ENCODE peak calls at places on chromosomes 16 and 17, in nine cellular contexts. Q is K562, N is GM12878, M is A549, D is HL-60, L is HCT116, W is Panc1, Z is HepG2, G is SK-N-SH. I is an unnamed sample.

GRCh38 chr16:12082207-12082606 is 105.7 kb downstream of the SNX29 start:
- DNase-seq in Q (no peak), N (no peak), M (no peak), D (no peak), L (no peak), W (no peak), Z (no peak), G (no peak), I (no peak)

GRCh38 chr16:6195966-6196365 is 1098.4 kb upstream of the EEF2KMT start:
- DNase-seq in Q (no peak), N (no peak), M (no peak), D (no peak), L (no peak), W (no peak), Z (no peak), G (no peak), I (peak)

GRCh38 chr17:64534187-64534586 is 27.4 kb downstream of the CEP95 start:
- DNase-seq in Q (no peak), N (no peak), M (peak), D (no peak), L (no peak), W (no peak), Z (no peak), G (no peak), I (no peak)

GRCh38 chr16:23771027-23771426 is 16.2 kb downstream of the CHP2 start:
- DNase-seq in Q (no peak), N (no peak), M (no peak), D (no peak), L (no peak), W (no peak), Z (no peak), G (no peak), I (no peak)

GRCh38 chr17:34391241-34391640 is 28.2 kb upstream of the CCL1 start:
- DNase-seq in Q (no peak), N (no peak), M (no peak), D (no peak), L (no peak), W (no peak), Z (no peak), G (no peak), I (no peak)

GRCh38 chr17:19728114-19728495 is 11.7 kb upstream of the SLC47A2 start:
- DNase-seq in Q (no peak), N (no peak), M (peak), D (peak), L (no peak), W (no peak), Z (peak), G (peak), I (no peak)

GRCh38 chr17:56681561-56682266 is 88.2 kb downstream of the NOG start:
- DNase-seq in Q (no peak), N (no peak), M (no peak), D (peak), L (peak), W (peak), Z (no peak), G (no peak), I (no peak)

GRCh38 chr17:61583242-61583641 is 7.8 kb downstream of the NACA2 start:
- DNase-seq in Q (peak), N (no peak), M (peak), D (peak), L (peak), W (no peak), Z (peak), G (peak), I (peak)

GRCh38 chr17:56795098-56795497 is 38.6 kb downstream of the C17orf67 start:
- DNase-seq in Q (no peak), N (no peak), M (no peak), D (no peak), L (no peak), W (no peak), Z (no peak), G (no peak), I (no peak)

GRCh38 chr17:352421-353212 is at the start of gene RPH3AL:
- DNase-seq in Q (no peak), N (no peak), M (peak), D (no peak), L (peak), W (no peak), Z (peak), G (no peak), I (peak)

GRCh38 chr17:18035704-18036103 is 3.3 kb downstream of the ATPAF2 start:
- DNase-seq in Q (no peak), N (no peak), M (no peak), D (no peak), L (no peak), W (no peak), Z (no peak), G (no peak), I (no peak)

GRCh38 chr16:31876955-31877828 is 3.6 kb downstream of the ZNF267 start:
- DNase-seq in Q (no peak), N (peak), M (peak), D (no peak), L (no peak), W (peak), Z (peak), G (no peak), I (no peak)

GRCh38 chr17:31509095-31509804 is 117.8 kb downstream of the RAB11FIP4 start:
- DNase-seq in Q (no peak), N (no peak), M (no peak), D (no peak), L (no peak), W (no peak), Z (no peak), G (no peak), I (no peak)

GRCh38 chr16:73546351-73546845 is 498.5 kb upstream of the ZFHX3 start:
- DNase-seq in Q (no peak), N (no peak), M (no peak), D (no peak), L (no peak), W (no peak), Z (no peak), G (peak), I (peak)

GRCh38 chr17:81583589-81584337 is 31.6 kb upstream of the FAAP100 start:
- DNase-seq in Q (no peak), N (no peak), M (peak), D (no peak), L (no peak), W (no peak), Z (peak), G (no peak), I (no peak)

GRCh38 chr16:84608281-84608680 is 9.6 kb downstream of the COTL1 start:
- DNase-seq in Q (no peak), N (no peak), M (no peak), D (peak), L (no peak), W (no peak), Z (no peak), G (no peak), I (no peak)

GRCh38 chr17:75475144-75475835 is 18.9 kb downstream of the TMEM94 start:
- DNase-seq in Q (no peak), N (no peak), M (no peak), D (no peak), L (no peak), W (no peak), Z (no peak), G (no peak), I (no peak)

GRCh38 chr17:38604479-38605229 is 1.1 kb downstream of the SRCIN1 start:
- DNase-seq in Q (peak), N (no peak), M (peak), D (no peak), L (no peak), W (no peak), Z (peak), G (peak), I (peak)
- TF ChIP-seq CTCF in Q (peak), N (peak), M (peak), D (no peak), L (peak), W (no peak), Z (peak), G (peak), I (peak)

GRCh38 chr17:29124135-29124930 is 55.9 kb downstream of the MYO18A start:
- DNase-seq in Q (peak), N (no peak), M (peak), D (no peak), L (no peak), W (no peak), Z (peak), G (peak), I (peak)

GRCh38 chr17:29120439-29120838 is 59.8 kb downstream of the MYO18A start:
- DNase-seq in Q (no peak), N (no peak), M (no peak), D (no peak), L (no peak), W (no peak), Z (no peak), G (no peak), I (no peak)

GRCh38 chr17:29119265-29119664 is 60.9 kb downstream of the MYO18A start:
- DNase-seq in Q (no peak), N (no peak), M (no peak), D (no peak), L (no peak), W (no peak), Z (no peak), G (no peak), I (no peak)

GRCh38 chr17:29123111-29123510 is 57.1 kb downstream of the MYO18A start:
- DNase-seq in Q (no peak), N (no peak), M (no peak), D (no peak), L (no peak), W (no peak), Z (no peak), G (no peak), I (no peak)

DNA sequence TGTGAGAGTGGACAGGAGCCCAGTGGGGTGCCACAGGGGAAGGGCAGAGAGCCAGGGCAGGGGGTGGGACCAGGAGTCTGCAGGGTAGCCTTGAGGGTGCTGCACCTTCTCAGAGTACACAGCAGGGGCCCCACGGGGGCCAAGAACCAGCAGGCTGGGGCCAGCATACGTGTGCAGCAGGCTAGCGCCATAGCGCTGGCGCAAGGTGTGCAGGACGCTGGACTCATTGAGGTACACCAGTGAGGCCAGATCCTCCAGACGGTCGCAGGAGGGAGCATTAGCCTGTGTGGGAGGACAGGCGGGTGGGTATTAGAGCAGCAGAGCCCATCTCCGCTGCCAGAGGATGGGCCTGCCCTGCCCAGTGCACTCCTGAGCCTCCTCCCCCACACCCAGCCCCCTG is 58.8 kb downstream of the MYO18A start:
- DNase-seq in Q (no peak), N (no peak), M (no peak), D (no peak), L (no peak), W (no peak), Z (no peak), G (no peak), I (no peak)
- H3K27ac ChIP-seq in Q (no peak), N (no peak), M (no peak), D (no peak), L (no peak), W (no peak), Z (no peak), G (no peak), I (no peak)

GRCh38 chr17:68763551-68763950 is 162.4 kb upstream of the FAM20A start:
- DNase-seq in Q (no peak), N (no peak), M (no peak), D (no peak), L (no peak), W (no peak), Z (no peak), G (no peak), I (no peak)
- TF ChIP-seq REST in Q (no peak), N (no peak), M (no peak), D (no peak), L (no peak), W (no peak), Z (no peak), G (no peak), I (no peak)

DNA sequence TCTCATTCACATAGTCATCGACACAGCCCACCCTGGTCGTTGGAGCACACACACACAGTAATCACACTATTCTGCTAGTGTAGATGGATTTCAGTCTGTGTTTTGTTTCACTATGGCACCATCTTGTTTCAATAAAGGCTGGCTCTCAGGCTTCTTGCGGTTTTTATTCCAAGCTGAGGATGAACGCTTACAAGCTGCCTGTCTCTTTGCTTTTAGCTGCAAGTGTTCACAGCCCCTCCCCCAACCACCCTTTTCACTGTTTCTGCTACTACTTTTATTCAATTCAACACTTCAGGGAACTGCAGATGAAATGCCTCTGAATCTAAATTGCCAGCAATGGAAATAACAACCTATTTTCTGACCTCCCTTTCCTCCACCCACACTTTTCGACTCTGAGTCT is 140.9 kb upstream of the PMFBP1 start:
- DNase-seq in Q (no peak), N (no peak), M (no peak), D (no peak), L (no peak), W (no peak), Z (no peak), G (no peak), I (peak)
- TF ChIP-seq CTCF in Q (no peak), N (no peak), M (no peak), D (no peak), L (no peak), W (no peak), Z (no peak), G (no peak), I (no peak)

GRCh38 chr17:6853764-6854442 is 22.4 kb upstream of the TEKT1 start:
- DNase-seq in Q (no peak), N (no peak), M (peak), D (no peak), L (peak), W (no peak), Z (peak), G (no peak), I (peak)
- H3K27ac ChIP-seq in Q (no peak), N (peak), M (peak), D (no peak), L (peak), W (no peak), Z (peak), G (no peak), I (peak)

DNA sequence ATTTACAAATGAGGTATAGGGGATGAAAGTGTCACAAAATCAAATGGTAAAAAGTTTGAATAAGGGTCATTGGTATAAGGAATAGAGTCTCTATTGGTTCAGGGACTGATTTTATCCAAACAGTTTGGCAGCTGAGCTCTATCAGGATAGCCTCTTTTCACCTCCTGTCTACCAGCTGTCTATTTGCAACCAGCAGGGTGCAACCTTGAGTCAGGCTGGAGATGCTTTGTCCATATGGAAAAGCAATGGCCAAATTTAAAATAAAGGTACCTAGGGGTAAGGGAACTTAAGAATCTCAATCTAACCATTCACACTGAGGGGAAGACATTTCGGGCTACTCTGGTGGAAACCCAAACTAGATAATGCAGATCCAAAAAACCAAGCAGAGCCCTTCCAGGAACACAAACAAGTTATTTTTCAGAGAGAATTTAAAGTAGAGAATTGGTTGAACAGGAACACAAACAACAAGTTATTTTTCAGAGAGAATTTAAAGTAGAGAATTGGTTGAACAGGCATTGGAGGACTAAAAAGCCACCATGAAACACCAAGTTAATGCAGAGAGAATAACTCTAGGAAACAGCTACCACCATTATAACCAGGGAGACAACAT is 12.6 kb upstream of the CA10 start:
- DNase-seq in Q (no peak), N (no peak), M (peak), D (no peak), L (no peak), W (no peak), Z (peak), G (peak), I (peak)
- TF ChIP-seq REST in Q (no peak), N (no peak), M (no peak), D (no peak), L (no peak), W (no peak), Z (no peak), G (no peak), I (no peak)

DNA sequence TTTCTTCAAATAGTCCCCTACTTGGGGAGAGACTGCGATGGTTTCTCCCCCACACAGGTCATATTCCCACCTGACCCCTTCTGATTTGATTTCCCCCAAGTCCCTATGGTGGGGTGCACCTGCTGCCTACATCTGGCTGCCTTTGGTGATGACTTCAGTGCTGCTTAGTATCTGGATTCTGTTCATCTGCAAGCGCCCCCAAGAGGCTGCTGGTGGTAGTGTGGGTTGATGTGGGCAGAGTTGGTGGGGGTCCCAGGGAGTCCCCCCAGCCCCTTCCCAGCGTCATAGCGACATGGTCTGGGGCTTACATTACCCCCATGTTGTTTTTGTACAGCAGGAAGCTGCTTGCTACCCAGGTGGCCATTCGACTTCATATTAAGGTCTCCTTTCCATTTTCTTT is 99.2 kb downstream of the NTN1 start:
- DNase-seq in Q (peak), N (no peak), M (peak), D (no peak), L (peak), W (no peak), Z (peak), G (no peak), I (peak)
- TF ChIP-seq CTCF in Q (peak), N (peak), M (peak), D (no peak), L (peak), W (peak), Z (peak), G (peak), I (peak)

GRCh38 chr16:2089676-2090480 is 42.1 kb downstream of the TSC2 start:
- DNase-seq in Q (no peak), N (no peak), M (no peak), D (no peak), L (no peak), W (no peak), Z (no peak), G (no peak), I (no peak)

GRCh38 chr16:2090819-2091721 is 43.3 kb downstream of the TSC2 start:
- DNase-seq in Q (peak), N (no peak), M (peak), D (no peak), L (peak), W (no peak), Z (no peak), G (peak), I (peak)

GRCh38 chr16:2091722-2092620 is 43.7 kb downstream of the PKD1 start:
- DNase-seq in Q (no peak), N (no peak), M (no peak), D (no peak), L (no peak), W (no peak), Z (no peak), G (peak), I (peak)

GRCh38 chr16:2088759-2089358 is 41.1 kb downstream of the TSC2 start:
- DNase-seq in Q (no peak), N (no peak), M (no peak), D (no peak), L (no peak), W (no peak), Z (no peak), G (no peak), I (no peak)

DNA sequence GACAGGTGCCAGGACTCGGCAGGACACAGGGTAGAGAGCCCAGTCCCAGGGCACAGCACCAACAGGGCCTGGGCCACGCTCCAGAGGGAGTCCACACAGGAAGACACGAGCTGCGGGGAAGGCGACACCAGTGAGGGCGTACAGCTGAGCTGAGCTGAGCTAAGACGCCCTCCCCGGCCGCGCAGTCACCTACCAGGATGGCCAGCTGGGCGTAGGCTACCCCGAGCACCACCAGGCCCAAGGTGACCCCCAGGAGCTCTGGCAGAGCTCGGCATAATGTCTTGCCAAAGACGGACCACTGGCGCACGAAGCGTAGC is 42.7 kb downstream of the TSC2 start:
- DNase-seq in Q (no peak), N (no peak), M (no peak), D (no peak), L (no peak), W (no peak), Z (no peak), G (no peak), I (no peak)
- H3K27ac ChIP-seq in Q (no peak), N (no peak), M (no peak), D (no peak), L (peak), W (no peak), Z (no peak), G (no peak), I (no peak)

GRCh38 chr17:70137451-70138230 is 31.7 kb upstream of the KCNJ2 start:
- DNase-seq in Q (no peak), N (peak), M (peak), D (no peak), L (no peak), W (no peak), Z (no peak), G (no peak), I (peak)
- TF ChIP-seq REST in Q (no peak), N (no peak), M (no peak), D (no peak), L (no peak), W (no peak), Z (no peak), G (no peak), I (no peak)

I was measured in GM23338.